ENCODE peak calls at places on chromosome X, in eight cellular contexts. One of them, this sample, is unnamed. For H3K9me2, the result is how much of the 10 kb centered on the place peaks cover.

GRCh38 chrX:38175140-38175539 is 45.5 kb downstream of the SRPX start:
- DNase-seq in HCT116: peak
- DNase-seq in hepatocyte: peak
- DNase-seq in PC-9: no peak
- DNase-seq in SK-N-SH: peak
- DNase-seq in GM23338: peak
- DNase-seq in MM.1S: peak
- DNase-seq in PC-3: peak
- DNase-seq in this sample: peak

GRCh38 chrX:100994352-100995281 is 25.1 kb downstream of the ARL13A start:
- DNase-seq in HCT116: peak
- DNase-seq in hepatocyte: peak
- DNase-seq in PC-9: peak
- DNase-seq in SK-N-SH: no peak
- DNase-seq in GM23338: no peak
- DNase-seq in MM.1S: no peak
- DNase-seq in PC-3: peak
- DNase-seq in this sample: no peak

GRCh38 chrX:49316085-49316484 is 5.8 kb upstream of the GAGE12J start:
- DNase-seq in HCT116: no peak
- DNase-seq in hepatocyte: no peak
- DNase-seq in PC-9: no peak
- DNase-seq in SK-N-SH: no peak
- DNase-seq in GM23338: no peak
- DNase-seq in MM.1S: no peak
- DNase-seq in PC-3: no peak
- DNase-seq in this sample: no peak

GRCh38 chrX:99777912-99778311 is 632.2 kb downstream of the PCDH19 start:
- DNase-seq in HCT116: no peak
- DNase-seq in hepatocyte: no peak
- DNase-seq in PC-9: no peak
- DNase-seq in SK-N-SH: no peak
- DNase-seq in GM23338: peak
- DNase-seq in MM.1S: no peak
- DNase-seq in PC-3: no peak
- DNase-seq in this sample: no peak

GRCh38 chrX:5306654-5307121 is 922.0 kb downstream of the NLGN4X start:
- DNase-seq in HCT116: no peak
- DNase-seq in hepatocyte: no peak
- DNase-seq in PC-9: no peak
- DNase-seq in SK-N-SH: no peak
- DNase-seq in GM23338: no peak
- DNase-seq in MM.1S: no peak
- DNase-seq in PC-3: no peak
- DNase-seq in this sample: peak

GRCh38 chrX:80879143-80879542 is 69.5 kb upstream of the BRWD3 start:
- DNase-seq in HCT116: no peak
- DNase-seq in hepatocyte: peak
- DNase-seq in PC-9: no peak
- DNase-seq in SK-N-SH: no peak
- DNase-seq in GM23338: no peak
- DNase-seq in MM.1S: peak
- DNase-seq in PC-3: peak
- DNase-seq in this sample: no peak

GRCh38 chrX:10110984-10111363 is 45.8 kb upstream of the CLCN4 start:
- DNase-seq in HCT116: no peak
- DNase-seq in hepatocyte: no peak
- DNase-seq in PC-9: no peak
- DNase-seq in SK-N-SH: no peak
- DNase-seq in GM23338: no peak
- DNase-seq in MM.1S: peak
- DNase-seq in PC-3: no peak
- DNase-seq in this sample: no peak

GRCh38 chrX:101393530-101394305 is 2.9 kb downstream of the RPL36A start:
- DNase-seq in HCT116: no peak
- DNase-seq in hepatocyte: no peak
- DNase-seq in PC-9: no peak
- DNase-seq in SK-N-SH: no peak
- DNase-seq in GM23338: no peak
- DNase-seq in MM.1S: no peak
- DNase-seq in PC-3: no peak
- DNase-seq in this sample: no peak

GRCh38 chrX:46649421-46650260 is 76.1 kb downstream of the CHST7 start:
- DNase-seq in HCT116: no peak
- DNase-seq in hepatocyte: peak
- DNase-seq in PC-9: no peak
- DNase-seq in SK-N-SH: peak
- DNase-seq in GM23338: peak
- DNase-seq in MM.1S: peak
- DNase-seq in PC-3: no peak
- DNase-seq in this sample: peak

GRCh38 chrX:54427837-54428424 is 12.3 kb upstream of the TSR2 start:
- DNase-seq in HCT116: no peak
- DNase-seq in hepatocyte: no peak
- DNase-seq in PC-9: no peak
- DNase-seq in SK-N-SH: no peak
- DNase-seq in GM23338: no peak
- DNase-seq in MM.1S: peak
- DNase-seq in PC-3: no peak
- DNase-seq in this sample: no peak

GRCh38 chrX:107861056-107861455 is 35.4 kb downstream of the MID2 start:
- DNase-seq in HCT116: no peak
- DNase-seq in hepatocyte: no peak
- DNase-seq in PC-9: no peak
- DNase-seq in SK-N-SH: no peak
- DNase-seq in GM23338: no peak
- DNase-seq in MM.1S: no peak
- DNase-seq in PC-3: peak
- DNase-seq in this sample: no peak

GRCh38 chrX:154412468-154412867 is 1.1 kb downstream of the TAFAZZIN start:
- DNase-seq in HCT116: no peak
- DNase-seq in hepatocyte: peak
- DNase-seq in PC-9: no peak
- DNase-seq in SK-N-SH: peak
- DNase-seq in GM23338: no peak
- DNase-seq in MM.1S: peak
- DNase-seq in PC-3: peak
- DNase-seq in this sample: peak

GRCh38 chrX:129908636-129909035 is 2.7 kb downstream of the UTP14A start:
- DNase-seq in HCT116: peak
- DNase-seq in hepatocyte: no peak
- DNase-seq in PC-9: peak
- DNase-seq in SK-N-SH: no peak
- DNase-seq in GM23338: no peak
- DNase-seq in MM.1S: no peak
- DNase-seq in PC-3: peak
- DNase-seq in this sample: no peak

GRCh38 chrX:11724122-11725017 is 33.7 kb upstream of the MSL3 start:
- DNase-seq in HCT116: peak
- DNase-seq in hepatocyte: peak
- DNase-seq in PC-9: no peak
- DNase-seq in SK-N-SH: peak
- DNase-seq in GM23338: peak
- DNase-seq in MM.1S: peak
- DNase-seq in PC-3: peak
- DNase-seq in this sample: peak

GRCh38 chrX:13764284-13764683 is 29.7 kb downstream of the OFD1 start:
- DNase-seq in HCT116: no peak
- DNase-seq in hepatocyte: no peak
- DNase-seq in PC-9: no peak
- DNase-seq in SK-N-SH: no peak
- DNase-seq in GM23338: no peak
- DNase-seq in MM.1S: no peak
- DNase-seq in PC-3: no peak
- DNase-seq in this sample: no peak
- H3K27ac ChIP-seq in HCT116: no peak
- H3K27ac ChIP-seq in hepatocyte: no peak
- H3K27ac ChIP-seq in PC-9: no peak
- H3K27ac ChIP-seq in SK-N-SH: no peak
- H3K27ac ChIP-seq in GM23338: no peak
- H3K27ac ChIP-seq in MM.1S: no peak
- H3K27ac ChIP-seq in PC-3: no peak
- H3K27ac ChIP-seq in this sample: no peak

DNA sequence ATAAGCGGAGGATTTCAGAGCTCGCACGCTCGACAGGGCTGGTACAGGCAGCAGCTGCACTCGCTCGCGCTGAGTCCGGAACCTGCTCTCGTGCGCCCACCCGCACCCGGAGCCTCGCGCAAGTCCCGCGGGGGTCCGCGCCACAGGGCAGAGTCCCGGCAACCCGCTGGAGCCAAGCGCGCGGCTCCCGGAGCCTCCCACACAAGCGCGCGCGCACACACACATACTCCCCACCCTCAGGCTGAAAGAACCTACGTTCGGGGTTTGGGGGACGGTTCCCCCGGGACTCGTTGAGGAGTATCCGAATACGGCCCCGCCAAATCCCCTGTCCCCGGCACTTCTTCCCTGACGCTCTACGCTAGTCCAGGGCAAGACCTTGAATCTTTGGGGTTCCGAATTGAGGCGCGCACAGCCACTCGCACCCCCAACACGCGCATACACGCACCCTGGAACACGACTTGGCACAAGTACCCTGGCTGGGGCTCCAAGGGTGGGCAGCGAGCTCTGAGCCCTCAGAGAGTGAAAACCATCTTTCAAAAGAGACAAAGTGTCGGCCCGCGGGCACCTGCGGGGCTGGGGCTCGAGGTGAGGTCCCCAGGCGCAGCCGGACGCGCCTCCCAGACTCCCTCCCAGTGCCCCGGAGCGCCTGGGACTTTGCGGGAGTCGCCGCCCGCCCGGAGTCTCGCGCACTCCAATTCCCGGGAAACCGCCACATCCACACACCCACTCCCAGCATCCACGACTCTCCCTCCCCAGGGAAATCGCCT is 942 bp downstream of the ANOS1 start:
- DNase-seq in HCT116: no peak
- DNase-seq in hepatocyte: peak
- DNase-seq in PC-9: no peak
- DNase-seq in SK-N-SH: peak
- DNase-seq in GM23338: peak
- DNase-seq in MM.1S: no peak
- DNase-seq in PC-3: peak
- DNase-seq in this sample: no peak
- H3K9me2 ChIP-seq in HCT116: under half
- H3K9me2 ChIP-seq in hepatocyte: under half
- H3K9me2 ChIP-seq in PC-9: under half
- H3K9me2 ChIP-seq in SK-N-SH: under half
- H3K9me2 ChIP-seq in GM23338: under half
- H3K9me2 ChIP-seq in MM.1S: under half
- H3K9me2 ChIP-seq in PC-3: under half
- H3K9me2 ChIP-seq in this sample: under half

GRCh38 chrX:137166591-137166990 is 132.8 kb upstream of the GPR101 start:
- DNase-seq in HCT116: no peak
- DNase-seq in hepatocyte: peak
- DNase-seq in PC-9: no peak
- DNase-seq in SK-N-SH: peak
- DNase-seq in GM23338: peak
- DNase-seq in MM.1S: peak
- DNase-seq in PC-3: peak
- DNase-seq in this sample: no peak
- TF ChIP-seq CTCF in HCT116: peak
- TF ChIP-seq CTCF in hepatocyte: peak
- TF ChIP-seq CTCF in PC-9: peak
- TF ChIP-seq CTCF in SK-N-SH: peak
- TF ChIP-seq CTCF in GM23338: peak
- TF ChIP-seq CTCF in MM.1S: peak
- TF ChIP-seq CTCF in PC-3: peak
- TF ChIP-seq CTCF in this sample: peak

GRCh38 chrX:68503830-68504229 is 5.0 kb downstream of the YIPF6 start:
- DNase-seq in HCT116: no peak
- DNase-seq in hepatocyte: no peak
- DNase-seq in PC-9: no peak
- DNase-seq in SK-N-SH: no peak
- DNase-seq in GM23338: no peak
- DNase-seq in MM.1S: no peak
- DNase-seq in PC-3: peak
- DNase-seq in this sample: no peak

GRCh38 chrX:68504237-68504636 is 5.4 kb downstream of the YIPF6 start:
- DNase-seq in HCT116: no peak
- DNase-seq in hepatocyte: no peak
- DNase-seq in PC-9: no peak
- DNase-seq in SK-N-SH: no peak
- DNase-seq in GM23338: no peak
- DNase-seq in MM.1S: no peak
- DNase-seq in PC-3: peak
- DNase-seq in this sample: no peak

GRCh38 chrX:68498044-68498507 is 775 bp upstream of the YIPF6 start:
- DNase-seq in HCT116: no peak
- DNase-seq in hepatocyte: no peak
- DNase-seq in PC-9: peak
- DNase-seq in SK-N-SH: peak
- DNase-seq in GM23338: peak
- DNase-seq in MM.1S: no peak
- DNase-seq in PC-3: peak
- DNase-seq in this sample: peak

GRCh38 chrX:68498508-68499379 is at the start of gene YIPF6:
- DNase-seq in HCT116: peak
- DNase-seq in hepatocyte: peak
- DNase-seq in PC-9: peak
- DNase-seq in SK-N-SH: peak
- DNase-seq in GM23338: peak
- DNase-seq in MM.1S: peak
- DNase-seq in PC-3: peak
- DNase-seq in this sample: peak

DNA sequence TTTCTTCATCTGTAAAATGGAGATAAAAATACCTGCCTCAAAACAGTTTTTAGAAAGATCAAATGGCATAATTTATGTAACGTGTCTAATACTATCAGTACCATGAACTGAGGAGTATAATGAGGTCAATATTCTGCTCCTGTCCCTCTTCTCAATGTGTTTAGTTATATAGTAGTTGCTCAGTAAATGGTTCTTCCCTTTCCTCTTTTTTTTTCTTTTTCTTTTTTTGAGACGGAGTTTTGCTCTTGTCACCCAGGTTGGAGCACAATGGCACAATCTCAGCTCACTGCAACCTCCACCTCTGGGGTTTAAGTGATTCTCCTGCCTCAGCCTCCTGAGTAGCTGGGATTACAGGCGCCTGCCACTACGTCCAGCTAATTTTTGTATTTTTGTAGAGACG is 1.3 kb downstream of the YIPF6 start:
- DNase-seq in HCT116: no peak
- DNase-seq in hepatocyte: no peak
- DNase-seq in PC-9: no peak
- DNase-seq in SK-N-SH: no peak
- DNase-seq in GM23338: no peak
- DNase-seq in MM.1S: no peak
- DNase-seq in PC-3: no peak
- DNase-seq in this sample: no peak
- H3K27ac ChIP-seq in HCT116: no peak
- H3K27ac ChIP-seq in hepatocyte: no peak
- H3K27ac ChIP-seq in PC-9: no peak
- H3K27ac ChIP-seq in SK-N-SH: no peak
- H3K27ac ChIP-seq in GM23338: no peak
- H3K27ac ChIP-seq in MM.1S: no peak
- H3K27ac ChIP-seq in PC-3: peak
- H3K27ac ChIP-seq in this sample: no peak